ENCODE peak calls at places on chromosomes 11 and 22, in nine cellular contexts. One of them, this sample, is unnamed.

GRCh38 chr11:67293090-67293489 is 4.0 kb downstream of the ANKRD13D start:
- DNase-seq in memory B cell: no peak
- DNase-seq in neural crest cell: no peak
- DNase-seq in stimulated activated CD8-positive, alpha-beta memory T cell treated with anti-CD3 and anti-CD28 coated beads, Interleukin-7, amount 100 ng/mL, for 1 hour: no peak
- DNase-seq in bronchial epithelial cell: peak
- DNase-seq in islet precursor cell: no peak
- DNase-seq in anterior cingulate cortex: no peak
- DNase-seq in endothelial cell: no peak
- DNase-seq in sciatic nerve: no peak
- DNase-seq in this sample: no peak

GRCh38 chr11:111762981-111763643 is 3.1 kb downstream of the PPP2R1B start:
- DNase-seq in sciatic nerve: no peak
- DNase-seq in islet precursor cell: no peak
- DNase-seq in memory B cell: no peak
- DNase-seq in anterior cingulate cortex: no peak
- DNase-seq in bronchial epithelial cell: no peak
- DNase-seq in neural crest cell: no peak
- DNase-seq in endothelial cell: no peak
- DNase-seq in stimulated activated CD8-positive, alpha-beta memory T cell treated with anti-CD3 and anti-CD28 coated beads, Interleukin-7, amount 100 ng/mL, for 1 hour: no peak
- DNase-seq in this sample: no peak

GRCh38 chr11:15675683-15676082 is 561.0 kb downstream of the INSC start:
- DNase-seq in endothelial cell: no peak
- DNase-seq in memory B cell: no peak
- DNase-seq in bronchial epithelial cell: no peak
- DNase-seq in stimulated activated CD8-positive, alpha-beta memory T cell treated with anti-CD3 and anti-CD28 coated beads, Interleukin-7, amount 100 ng/mL, for 1 hour: no peak
- DNase-seq in islet precursor cell: no peak
- DNase-seq in neural crest cell: no peak
- DNase-seq in sciatic nerve: no peak
- DNase-seq in anterior cingulate cortex: no peak
- DNase-seq in this sample: no peak

GRCh38 chr11:60993611-60994010 is 22.1 kb downstream of the CD6 start:
- DNase-seq in islet precursor cell: no peak
- DNase-seq in sciatic nerve: peak
- DNase-seq in bronchial epithelial cell: no peak
- DNase-seq in memory B cell: no peak
- DNase-seq in endothelial cell: no peak
- DNase-seq in stimulated activated CD8-positive, alpha-beta memory T cell treated with anti-CD3 and anti-CD28 coated beads, Interleukin-7, amount 100 ng/mL, for 1 hour: no peak
- DNase-seq in neural crest cell: no peak
- DNase-seq in anterior cingulate cortex: no peak
- DNase-seq in this sample: no peak

GRCh38 chr22:29717789-29718188 is 2.0 kb upstream of the CABP7 start:
- DNase-seq in endothelial cell: no peak
- DNase-seq in sciatic nerve: no peak
- DNase-seq in neural crest cell: no peak
- DNase-seq in anterior cingulate cortex: no peak
- DNase-seq in islet precursor cell: no peak
- DNase-seq in bronchial epithelial cell: peak
- DNase-seq in stimulated activated CD8-positive, alpha-beta memory T cell treated with anti-CD3 and anti-CD28 coated beads, Interleukin-7, amount 100 ng/mL, for 1 hour: no peak
- DNase-seq in memory B cell: no peak
- DNase-seq in this sample: no peak

GRCh38 chr22:36330127-36330526 is 57.6 kb downstream of the MYH9 start:
- DNase-seq in islet precursor cell: no peak
- DNase-seq in stimulated activated CD8-positive, alpha-beta memory T cell treated with anti-CD3 and anti-CD28 coated beads, Interleukin-7, amount 100 ng/mL, for 1 hour: no peak
- DNase-seq in endothelial cell: no peak
- DNase-seq in sciatic nerve: no peak
- DNase-seq in memory B cell: no peak
- DNase-seq in bronchial epithelial cell: no peak
- DNase-seq in neural crest cell: no peak
- DNase-seq in anterior cingulate cortex: no peak
- DNase-seq in this sample: no peak

GRCh38 chr22:43228330-43228729 is 41.4 kb upstream of the TTLL12 start:
- DNase-seq in endothelial cell: peak
- DNase-seq in islet precursor cell: peak
- DNase-seq in anterior cingulate cortex: no peak
- DNase-seq in bronchial epithelial cell: no peak
- DNase-seq in memory B cell: no peak
- DNase-seq in stimulated activated CD8-positive, alpha-beta memory T cell treated with anti-CD3 and anti-CD28 coated beads, Interleukin-7, amount 100 ng/mL, for 1 hour: no peak
- DNase-seq in sciatic nerve: no peak
- DNase-seq in neural crest cell: peak
- DNase-seq in this sample: peak

GRCh38 chr11:46543564-46543963 is 50.3 kb downstream of the AMBRA1 start:
- DNase-seq in endothelial cell: no peak
- DNase-seq in neural crest cell: no peak
- DNase-seq in bronchial epithelial cell: no peak
- DNase-seq in sciatic nerve: no peak
- DNase-seq in memory B cell: no peak
- DNase-seq in anterior cingulate cortex: no peak
- DNase-seq in islet precursor cell: no peak
- DNase-seq in stimulated activated CD8-positive, alpha-beta memory T cell treated with anti-CD3 and anti-CD28 coated beads, Interleukin-7, amount 100 ng/mL, for 1 hour: no peak
- DNase-seq in this sample: no peak

GRCh38 chr11:128632151-128632791 is 44.9 kb upstream of the ETS1 start:
- DNase-seq in memory B cell: peak
- DNase-seq in islet precursor cell: peak
- DNase-seq in sciatic nerve: no peak
- DNase-seq in stimulated activated CD8-positive, alpha-beta memory T cell treated with anti-CD3 and anti-CD28 coated beads, Interleukin-7, amount 100 ng/mL, for 1 hour: no peak
- DNase-seq in anterior cingulate cortex: no peak
- DNase-seq in neural crest cell: peak
- DNase-seq in bronchial epithelial cell: peak
- DNase-seq in endothelial cell: peak
- DNase-seq in this sample: peak

GRCh38 chr11:118914178-118914918 is 11.4 kb downstream of the BCL9L start:
- DNase-seq in memory B cell: no peak
- DNase-seq in sciatic nerve: peak
- DNase-seq in bronchial epithelial cell: no peak
- DNase-seq in islet precursor cell: peak
- DNase-seq in anterior cingulate cortex: no peak
- DNase-seq in endothelial cell: no peak
- DNase-seq in neural crest cell: no peak
- DNase-seq in stimulated activated CD8-positive, alpha-beta memory T cell treated with anti-CD3 and anti-CD28 coated beads, Interleukin-7, amount 100 ng/mL, for 1 hour: no peak
- DNase-seq in this sample: peak

GRCh38 chr11:7672960-7673723 is at the start of gene CYB5R2:
- DNase-seq in stimulated activated CD8-positive, alpha-beta memory T cell treated with anti-CD3 and anti-CD28 coated beads, Interleukin-7, amount 100 ng/mL, for 1 hour: no peak
- DNase-seq in endothelial cell: peak
- DNase-seq in memory B cell: peak
- DNase-seq in islet precursor cell: peak
- DNase-seq in anterior cingulate cortex: no peak
- DNase-seq in sciatic nerve: peak
- DNase-seq in neural crest cell: peak
- DNase-seq in bronchial epithelial cell: peak
- DNase-seq in this sample: peak

GRCh38 chr11:13029872-13030271 is 20.8 kb downstream of the RASSF10 start:
- DNase-seq in neural crest cell: no peak
- DNase-seq in stimulated activated CD8-positive, alpha-beta memory T cell treated with anti-CD3 and anti-CD28 coated beads, Interleukin-7, amount 100 ng/mL, for 1 hour: no peak
- DNase-seq in sciatic nerve: no peak
- DNase-seq in bronchial epithelial cell: no peak
- DNase-seq in islet precursor cell: no peak
- DNase-seq in memory B cell: no peak
- DNase-seq in endothelial cell: no peak
- DNase-seq in anterior cingulate cortex: no peak
- DNase-seq in this sample: no peak

GRCh38 chr11:10807629-10808552 is 835 bp downstream of the EIF4G2 start:
- DNase-seq in bronchial epithelial cell: peak
- DNase-seq in memory B cell: peak
- DNase-seq in anterior cingulate cortex: peak
- DNase-seq in neural crest cell: peak
- DNase-seq in islet precursor cell: peak
- DNase-seq in endothelial cell: peak
- DNase-seq in stimulated activated CD8-positive, alpha-beta memory T cell treated with anti-CD3 and anti-CD28 coated beads, Interleukin-7, amount 100 ng/mL, for 1 hour: no peak
- DNase-seq in sciatic nerve: peak
- DNase-seq in this sample: peak

GRCh38 chr11:100203789-100204188 is 483.3 kb upstream of the ARHGAP42 start:
- DNase-seq in endothelial cell: no peak
- DNase-seq in anterior cingulate cortex: no peak
- DNase-seq in neural crest cell: no peak
- DNase-seq in islet precursor cell: no peak
- DNase-seq in stimulated activated CD8-positive, alpha-beta memory T cell treated with anti-CD3 and anti-CD28 coated beads, Interleukin-7, amount 100 ng/mL, for 1 hour: no peak
- DNase-seq in bronchial epithelial cell: peak
- DNase-seq in memory B cell: no peak
- DNase-seq in sciatic nerve: no peak
- DNase-seq in this sample: peak

This sample was measured in GM23338.